ENCODE peak calls at places on chromosomes 5 and 9, in seven cellular contexts. G is keratinocyte; B is SHP77 treated with DMSO at 0.1 percent for 48 hours; Q is effector memory CD8-positive, alpha-beta T cell; Y is retina; K is cardiac septum; W is sigmoid colon. L is an unnamed sample.

GRCh38 chr5:170974487-170974886 is 112.7 kb downstream of the RANBP17 start:
- DNase-seq in K (no peak), Y (no peak), G (no peak), Q (no peak), W (no peak), B (no peak), L (no peak)

GRCh38 chr5:153880094-153880493 is 158.6 kb downstream of the FAM114A2 start:
- DNase-seq in B (no peak), G (no peak), K (no peak), Q (no peak), W (no peak), Y (no peak), L (no peak)

GRCh38 chr9:35618854-35619799 is 914 bp upstream of the CD72 start:
- DNase-seq in Y (no peak), Q (peak; percentile 56), K (no peak), G (no peak), W (no peak), B (no peak), L (peak; percentile 78)

GRCh38 chr9:128098936-128099931 is 28.3 kb downstream of the PTGES2 start:
- DNase-seq in Q (no peak), B (no peak), G (no peak), K (no peak), W (no peak), Y (peak; percentile 68), L (no peak)

GRCh38 chr5:59246470-59247250 is 646.9 kb downstream of the PDE4D start:
- DNase-seq in G (no peak), B (no peak), Y (no peak), Q (no peak), W (no peak), K (no peak), L (no peak)

GRCh38 chr5:172633403-172633970 is 7.6 kb upstream of the NEURL1B start:
- DNase-seq in K (peak; percentile 71), B (no peak), W (no peak), Y (no peak), Q (no peak), G (no peak), L (no peak)

GRCh38 chr9:76181781-76182180 is 212.4 kb downstream of the RFK start:
- DNase-seq in G (no peak), W (no peak), Y (no peak), Q (no peak), K (no peak), B (no peak), L (no peak)

GRCh38 chr5:172429201-172429940 is 25.0 kb downstream of the SH3PXD2B start:
- DNase-seq in Q (no peak), G (no peak), K (no peak), W (peak; percentile 84), Y (no peak), B (no peak), L (no peak)

GRCh38 chr5:32471784-32472183 is 27.2 kb upstream of the ZFR start:
- DNase-seq in Q (no peak), W (no peak), Y (no peak), K (no peak), G (no peak), B (no peak), L (no peak)

GRCh38 chr5:171681667-171682066 is 104.0 kb upstream of the SMIM23 start:
- DNase-seq in Q (no peak), G (no peak), B (no peak), W (no peak), Y (no peak), K (no peak), L (no peak)

GRCh38 chr9:127805620-127806019 is 2.9 kb downstream of the FPGS start:
- DNase-seq in Y (no peak), K (no peak), G (no peak), W (no peak), Q (no peak), B (peak; percentile 14), L (peak; percentile 56)

GRCh38 chr5:8686707-8687106 is 817.8 kb downstream of the MTRR start:
- DNase-seq in B (no peak), Y (no peak), K (no peak), Q (no peak), W (no peak), G (no peak), L (no peak)

GRCh38 chr5:176492431-176492830 is 44.2 kb downstream of the FAF2 start:
- DNase-seq in Y (no peak), K (no peak), B (no peak), G (peak; percentile 82), Q (no peak), W (no peak), L (no peak)

GRCh38 chr9:132768932-132769894 is 98.9 kb downstream of the GTF3C4 start:
- DNase-seq in B (no peak), K (no peak), W (peak; percentile 77), G (no peak), Y (peak; percentile 71), Q (peak; percentile 48), L (no peak)

GRCh38 chr9:35322075-35322885 is 160.5 kb downstream of the UNC13B start:
- DNase-seq in B (no peak), K (no peak), Y (no peak), Q (no peak), W (no peak), G (no peak), L (no peak)